ENCODE peak calls at places on chromosomes 4 and X, in five cellular contexts. One of them, this sample, is unnamed.

GRCh38 chr4:6391852-6392188 is 80.6 kb downstream of the PPP2R2C start:
- DNase-seq in trophoblast cell: no peak
- DNase-seq in neuronal stem cell: no peak
- DNase-seq in mesenchymal stem cell: no peak
- DNase-seq in H1: no peak
- DNase-seq in this sample: no peak

GRCh38 chrX:132292753-132293152 is 73.5 kb upstream of the RAP2C start:
- DNase-seq in trophoblast cell: peak
- DNase-seq in neuronal stem cell: peak
- DNase-seq in mesenchymal stem cell: peak
- DNase-seq in H1: no peak
- DNase-seq in this sample: peak

GRCh38 chr4:123546661-123547060 is 150.1 kb downstream of the SPRY1 start:
- DNase-seq in trophoblast cell: peak
- DNase-seq in neuronal stem cell: no peak
- DNase-seq in mesenchymal stem cell: no peak
- DNase-seq in H1: no peak
- DNase-seq in this sample: no peak

GRCh38 chrX:69149466-69150293 is 15.6 kb downstream of the PJA1 start:
- DNase-seq in trophoblast cell: peak
- DNase-seq in neuronal stem cell: peak
- DNase-seq in mesenchymal stem cell: no peak
- DNase-seq in H1: no peak
- DNase-seq in this sample: peak

GRCh38 chr4:169270810-169271691 is at the start of gene SH3RF1:
- DNase-seq in trophoblast cell: peak
- DNase-seq in neuronal stem cell: peak
- DNase-seq in mesenchymal stem cell: peak
- DNase-seq in H1: no peak
- DNase-seq in this sample: peak

GRCh38 chrX:155027509-155028066 is 944 bp downstream of the FUNDC2 start:
- DNase-seq in trophoblast cell: peak
- DNase-seq in neuronal stem cell: no peak
- DNase-seq in mesenchymal stem cell: peak
- DNase-seq in H1: no peak
- DNase-seq in this sample: no peak

GRCh38 chr4:159283697-159284492 is 181.0 kb downstream of the RAPGEF2 start:
- DNase-seq in trophoblast cell: peak
- DNase-seq in neuronal stem cell: no peak
- DNase-seq in mesenchymal stem cell: peak
- DNase-seq in H1: peak
- DNase-seq in this sample: no peak

GRCh38 chrX:45347877-45348675 is 147.4 kb upstream of the DIPK2B start:
- DNase-seq in trophoblast cell: no peak
- DNase-seq in neuronal stem cell: no peak
- DNase-seq in mesenchymal stem cell: no peak
- DNase-seq in H1: no peak
- DNase-seq in this sample: no peak

GRCh38 chr4:98113005-98113404 is 30.3 kb downstream of the STPG2 start:
- DNase-seq in trophoblast cell: peak
- DNase-seq in neuronal stem cell: peak
- DNase-seq in mesenchymal stem cell: peak
- DNase-seq in H1: no peak
- DNase-seq in this sample: peak

GRCh38 chr4:113610542-113610941 is 151.0 kb downstream of the CAMK2D start:
- DNase-seq in trophoblast cell: no peak
- DNase-seq in neuronal stem cell: no peak
- DNase-seq in mesenchymal stem cell: no peak
- DNase-seq in H1: no peak
- DNase-seq in this sample: no peak

GRCh38 chr4:1711055-1711905 is 839 bp downstream of the SLBP start:
- DNase-seq in trophoblast cell: peak
- DNase-seq in neuronal stem cell: no peak
- DNase-seq in mesenchymal stem cell: peak
- DNase-seq in H1: no peak
- DNase-seq in this sample: peak

GRCh38 chr4:99471896-99472295 is 36.8 kb upstream of the ADH7 start:
- DNase-seq in trophoblast cell: no peak
- DNase-seq in neuronal stem cell: no peak
- DNase-seq in mesenchymal stem cell: no peak
- DNase-seq in H1: no peak
- DNase-seq in this sample: no peak

GRCh38 chrX:11293113-11293512 is at the start of gene AMELX:
- DNase-seq in trophoblast cell: no peak
- DNase-seq in neuronal stem cell: no peak
- DNase-seq in mesenchymal stem cell: no peak
- DNase-seq in H1: no peak
- DNase-seq in this sample: no peak
- H2BK12ac ChIP-seq in trophoblast cell: no peak
- H2BK12ac ChIP-seq in neuronal stem cell: no peak
- H2BK12ac ChIP-seq in mesenchymal stem cell: no peak
- H2BK12ac ChIP-seq in H1: no peak
- H2BK12ac ChIP-seq in this sample: no peak

DNA sequence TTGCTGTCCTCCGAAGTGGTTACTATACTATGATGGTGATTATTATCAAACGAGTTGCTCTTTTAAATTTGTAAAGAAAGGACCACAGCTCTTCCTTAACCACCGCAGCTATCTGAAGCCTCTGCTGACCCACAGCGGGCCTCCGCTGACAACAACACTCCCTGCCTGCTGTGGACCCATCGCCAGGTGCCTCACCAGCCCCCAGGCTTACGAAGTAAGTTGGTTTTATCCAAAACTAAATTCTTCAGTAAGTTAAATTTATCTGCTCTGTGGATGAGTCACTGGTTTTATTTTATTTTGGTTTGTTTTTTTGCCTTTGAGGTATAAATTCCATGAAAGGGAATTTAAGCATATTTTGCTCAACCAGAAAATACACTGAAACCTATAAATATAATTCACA is 54.7 kb downstream of the SLC9A6 start:
- DNase-seq in trophoblast cell: no peak
- DNase-seq in neuronal stem cell: no peak
- DNase-seq in mesenchymal stem cell: no peak
- DNase-seq in H1: no peak
- DNase-seq in this sample: no peak
- H2BK12ac ChIP-seq in trophoblast cell: no peak
- H2BK12ac ChIP-seq in neuronal stem cell: no peak
- H2BK12ac ChIP-seq in mesenchymal stem cell: no peak
- H2BK12ac ChIP-seq in H1: no peak
- H2BK12ac ChIP-seq in this sample: no peak

GRCh38 chr4:154234576-154234975 is 257.0 kb downstream of the DCHS2 start:
- DNase-seq in trophoblast cell: no peak
- DNase-seq in neuronal stem cell: no peak
- DNase-seq in mesenchymal stem cell: no peak
- DNase-seq in H1: no peak
- DNase-seq in this sample: no peak

GRCh38 chr4:154231796-154232478 is 259.7 kb downstream of the DCHS2 start:
- DNase-seq in trophoblast cell: no peak
- DNase-seq in neuronal stem cell: no peak
- DNase-seq in mesenchymal stem cell: no peak
- DNase-seq in H1: no peak
- DNase-seq in this sample: no peak

GRCh38 chr4:154230723-154231122 is 260.9 kb downstream of the DCHS2 start:
- DNase-seq in trophoblast cell: no peak
- DNase-seq in neuronal stem cell: no peak
- DNase-seq in mesenchymal stem cell: no peak
- DNase-seq in H1: no peak
- DNase-seq in this sample: no peak

GRCh38 chr4:154230091-154230490 is 261.5 kb downstream of the DCHS2 start:
- DNase-seq in trophoblast cell: no peak
- DNase-seq in neuronal stem cell: no peak
- DNase-seq in mesenchymal stem cell: no peak
- DNase-seq in H1: no peak
- DNase-seq in this sample: no peak
- H2BK12ac ChIP-seq in trophoblast cell: no peak
- H2BK12ac ChIP-seq in neuronal stem cell: no peak
- H2BK12ac ChIP-seq in mesenchymal stem cell: no peak
- H2BK12ac ChIP-seq in H1: no peak
- H2BK12ac ChIP-seq in this sample: no peak

GRCh38 chrX:912677-913076 is 282.1 kb downstream of the SHOX start:
- DNase-seq in trophoblast cell: no peak
- DNase-seq in neuronal stem cell: no peak
- DNase-seq in mesenchymal stem cell: no peak
- DNase-seq in H1: no peak
- DNase-seq in this sample: no peak
- H2BK12ac ChIP-seq in trophoblast cell: no peak
- H2BK12ac ChIP-seq in neuronal stem cell: no peak
- H2BK12ac ChIP-seq in mesenchymal stem cell: no peak
- H2BK12ac ChIP-seq in H1: no peak
- H2BK12ac ChIP-seq in this sample: no peak

GRCh38 chr4:26782168-26782829 is 78.3 kb upstream of the STIM2 start:
- DNase-seq in trophoblast cell: no peak
- DNase-seq in neuronal stem cell: no peak
- DNase-seq in mesenchymal stem cell: no peak
- DNase-seq in H1: no peak
- DNase-seq in this sample: no peak

GRCh38 chr4:26782830-26783202 is 77.8 kb upstream of the STIM2 start:
- DNase-seq in trophoblast cell: no peak
- DNase-seq in neuronal stem cell: no peak
- DNase-seq in mesenchymal stem cell: no peak
- DNase-seq in H1: no peak
- DNase-seq in this sample: no peak

GRCh38 chr4:26785766-26786165 is 74.9 kb upstream of the STIM2 start:
- DNase-seq in trophoblast cell: no peak
- DNase-seq in neuronal stem cell: no peak
- DNase-seq in mesenchymal stem cell: no peak
- DNase-seq in H1: no peak
- DNase-seq in this sample: no peak

GRCh38 chr4:26785312-26785711 is 75.3 kb upstream of the STIM2 start:
- DNase-seq in trophoblast cell: no peak
- DNase-seq in neuronal stem cell: no peak
- DNase-seq in mesenchymal stem cell: no peak
- DNase-seq in H1: no peak
- DNase-seq in this sample: no peak

GRCh38 chr4:26784207-26784606 is 76.4 kb upstream of the STIM2 start:
- DNase-seq in trophoblast cell: no peak
- DNase-seq in neuronal stem cell: no peak
- DNase-seq in mesenchymal stem cell: no peak
- DNase-seq in H1: no peak
- DNase-seq in this sample: no peak
- H2BK12ac ChIP-seq in trophoblast cell: no peak
- H2BK12ac ChIP-seq in neuronal stem cell: no peak
- H2BK12ac ChIP-seq in mesenchymal stem cell: no peak
- H2BK12ac ChIP-seq in H1: no peak
- H2BK12ac ChIP-seq in this sample: no peak

DNA sequence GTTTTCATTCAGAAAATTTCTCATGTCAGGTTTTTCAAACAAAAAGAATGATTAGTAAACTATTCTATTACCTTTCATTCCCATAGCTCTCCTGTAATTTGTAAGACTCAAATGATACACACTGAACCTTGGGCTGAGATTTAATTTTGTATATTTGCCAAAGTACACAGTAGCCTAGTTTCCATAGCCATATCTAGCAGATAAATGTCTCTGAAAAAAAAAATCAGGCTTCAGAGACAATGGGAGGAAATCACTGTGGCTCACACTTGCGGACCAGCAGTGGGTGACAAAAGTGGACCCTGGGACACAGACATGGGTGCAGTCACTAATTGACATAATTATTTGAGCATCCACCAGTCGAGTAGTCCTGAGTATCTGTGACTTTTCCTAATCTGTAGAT is 46.6 kb downstream of the MAOA start:
- DNase-seq in trophoblast cell: no peak
- DNase-seq in neuronal stem cell: no peak
- DNase-seq in mesenchymal stem cell: no peak
- DNase-seq in H1: no peak
- DNase-seq in this sample: no peak
- H2BK12ac ChIP-seq in trophoblast cell: no peak
- H2BK12ac ChIP-seq in neuronal stem cell: no peak
- H2BK12ac ChIP-seq in mesenchymal stem cell: no peak
- H2BK12ac ChIP-seq in H1: no peak
- H2BK12ac ChIP-seq in this sample: no peak

This sample was measured in H9.